ENCODE peak calls at places on chromosomes 16 and 17, in nine cellular contexts. F is SHP77; C is activated T-cell treated with anti-CD3 and anti-CD28 coated beads for 4 hours; I is DND-41; O is NCI-H2171 treated with DMSO at 0.1 percent for 48 hours; R is NCI-H524 treated with DMSO at 0.1 percent for 48 hours; E is activated CD8-positive, alpha-beta T cell treated with anti-CD3 and anti-CD28 coated beads, Interleukin-2, amount 10 ng/mL, durations not matched to agents 7 days and 5 days; U is GM04504; Z is activated CD8-positive, alpha-beta memory T cell treated with anti-CD3 and anti-CD28 coated beads, Interleukin-2, amount 50 U/mL, for 4 hours. L is an unnamed sample.
A peak's percentile ranks its signal among the peaks of the same experiment; 100 is the strongest.

GRCh38 chr16:27242868-27243590 is 25.5 kb downstream of the NSMCE1 start:
- DNase-seq in Z (peak; percentile 18), C (no peak), F (no peak), R (no peak), I (peak; percentile 52), O (no peak), U (peak; percentile 73), E (peak; percentile 54), L (no peak)

GRCh38 chr17:43661699-43662431 is at the start of gene MEOX1:
- DNase-seq in O (peak; percentile 57), U (no peak), R (peak; percentile 53), Z (no peak), C (no peak), F (no peak), E (peak; percentile 30), I (no peak), L (peak; percentile 51)

GRCh38 chr17:73042809-73043685 is 49.4 kb downstream of the SLC39A11 start:
- DNase-seq in R (no peak), O (peak; percentile 28), E (no peak), U (no peak), Z (no peak), C (no peak), F (no peak), I (no peak), L (peak; percentile 80)

GRCh38 chr17:78391843-78392242 is 13.4 kb downstream of the PGS1 start:
- DNase-seq in R (no peak), F (no peak), E (no peak), Z (no peak), U (no peak), C (no peak), O (no peak), I (no peak), L (no peak)

GRCh38 chr17:81457396-81457795 is 55.2 kb downstream of the ACTG1 start:
- DNase-seq in I (no peak), C (no peak), F (no peak), R (no peak), O (no peak), U (no peak), Z (no peak), E (no peak), L (no peak)

GRCh38 chr16:30923554-30924085 is at the start of gene FBXL19:
- DNase-seq in E (peak; percentile 40), Z (peak; percentile 44), R (no peak), U (no peak), F (no peak), I (no peak), C (no peak), O (no peak), L (no peak)

GRCh38 chr17:27690882-27691281 is 59.9 kb downstream of the LGALS9 start:
- DNase-seq in Z (no peak), E (no peak), U (no peak), C (no peak), F (no peak), R (no peak), I (no peak), O (no peak), L (no peak)

GRCh38 chr17:28500712-28501379 is 5.3 kb upstream of the FOXN1 start:
- DNase-seq in U (no peak), O (peak; percentile 90), F (no peak), R (peak; percentile 99), C (no peak), I (no peak), Z (no peak), E (no peak), L (no peak)

GRCh38 chr16:85037050-85037410 is 9.4 kb downstream of the KIAA0513 start:
- DNase-seq in U (no peak), Z (no peak), C (no peak), E (no peak), O (no peak), F (peak; percentile 89), R (no peak), I (no peak), L (peak; percentile 28)

GRCh38 chr16:83365166-83365565 is 442.6 kb upstream of the HSBP1 start:
- DNase-seq in Z (no peak), C (no peak), U (no peak), I (no peak), R (no peak), O (no peak), E (no peak), F (no peak), L (no peak)